ENCODE peak calls at places on chromosomes 3 and 15, in four cellular contexts. Y is lower leg skin, H is AG10803, Q is neural progenitor cell. I is an unnamed sample.

GRCh38 chr3:143970773-143971366 is 753 bp upstream of the DIPK2A start:
- DNase-seq in Y (peak), H (no peak), Q (peak), I (no peak)

GRCh38 chr15:51736646-51737537 is 563 bp downstream of the LYSMD2 start:
- DNase-seq in Y (peak), H (no peak), Q (peak), I (no peak)

GRCh38 chr15:69760263-69760855 is 307.7 kb downstream of the RPLP1 start:
- DNase-seq in Y (no peak), H (peak), Q (no peak), I (peak)

GRCh38 chr15:66184492-66184891 is 69.1 kb downstream of the MEGF11 start:
- DNase-seq in Y (peak), H (no peak), Q (no peak), I (no peak)

GRCh38 chr3:53354945-53355498 is 7.7 kb upstream of the DCP1A start:
- DNase-seq in Y (no peak), H (no peak), Q (no peak), I (peak)

GRCh38 chr15:45101749-45102148 is 12.2 kb downstream of the DUOX2 start:
- DNase-seq in Y (no peak), H (no peak), Q (no peak), I (no peak)

GRCh38 chr3:197171481-197172067 is 126.8 kb downstream of the DLG1 start:
- DNase-seq in Y (no peak), H (peak), Q (no peak), I (peak)

GRCh38 chr15:26864664-26865191 is 2.1 kb upstream of the GABRA5 start:
- DNase-seq in Y (peak), H (peak), Q (peak), I (peak)

GRCh38 chr3:151327571-151328198 is 1.7 kb downstream of the P2RY13 start:
- DNase-seq in Y (no peak), H (peak), Q (no peak), I (peak)

GRCh38 chr3:8380904-8381704 is 120.5 kb upstream of the LMCD1 start:
- DNase-seq in Y (no peak), H (no peak), Q (no peak), I (no peak)

GRCh38 chr3:25452185-25452584 is 24.1 kb downstream of the RARB start:
- DNase-seq in Y (no peak), H (no peak), Q (no peak), I (no peak)

GRCh38 chr15:88572030-88572333 is 25.5 kb upstream of the DET1 start:
- DNase-seq in Y (no peak), H (no peak), Q (no peak), I (no peak)

GRCh38 chr3:42562047-42562907 is 19.5 kb downstream of the SEC22C start:
- DNase-seq in Y (no peak), H (no peak), Q (no peak), I (no peak)

GRCh38 chr15:85910796-85911195 is 116.1 kb upstream of the KLHL25 start:
- DNase-seq in Y (no peak), H (no peak), Q (peak), I (no peak)

GRCh38 chr15:27183182-27183581 is 212.2 kb downstream of the GABRG3 start:
- DNase-seq in Y (no peak), H (no peak), Q (no peak), I (no peak)

GRCh38 chr3:8757551-8758518 is 11.6 kb downstream of the OXTR start:
- DNase-seq in Y (no peak), H (peak), Q (no peak), I (peak)

GRCh38 chr15:97961067-97961954 is 808 bp downstream of the ARRDC4 start:
- DNase-seq in Y (peak), H (no peak), Q (peak), I (peak)

GRCh38 chr3:126342211-126342610 is 15.0 kb downstream of the KLF15 start:
- DNase-seq in Y (peak), H (no peak), Q (no peak), I (no peak)

GRCh38 chr3:32138545-32139104 is 32.2 kb downstream of the GPD1L start:
- DNase-seq in Y (no peak), H (no peak), Q (no peak), I (no peak)

GRCh38 chr15:63025460-63025859 is 17.1 kb upstream of the TPM1 start:
- DNase-seq in Y (no peak), H (no peak), Q (no peak), I (no peak)

GRCh38 chr15:89963301-89964288 is 37.5 kb upstream of the ZNF710 start:
- DNase-seq in Y (no peak), H (no peak), Q (no peak), I (no peak)

GRCh38 chr3:122947621-122948202 is 79.9 kb downstream of the SEMA5B start:
- DNase-seq in Y (no peak), H (no peak), Q (no peak), I (peak)

GRCh38 chr3:97138914-97139541 is 324.6 kb downstream of the EPHA6 start:
- DNase-seq in Y (no peak), H (no peak), Q (peak), I (no peak)

GRCh38 chr3:104273046-104273649 is 1093.6 kb upstream of the ALCAM start:
- DNase-seq in Y (no peak), H (peak), Q (peak), I (peak)

GRCh38 chr3:149462653-149463052 is 11.8 kb upstream of the TM4SF4 start:
- DNase-seq in Y (no peak), H (peak), Q (no peak), I (peak)

GRCh38 chr3:31427623-31428022 is 105.1 kb upstream of the STT3B start:
- DNase-seq in Y (no peak), H (no peak), Q (no peak), I (no peak)

GRCh38 chr15:91517491-91518200 is 335.9 kb upstream of the SLCO3A1 start:
- DNase-seq in Y (no peak), H (peak), Q (no peak), I (peak)

GRCh38 chr3:177300039-177300833 is 103.0 kb upstream of the TBL1XR1 start:
- DNase-seq in Y (no peak), H (peak), Q (peak), I (peak)

GRCh38 chr3:129890125-129890524 is 3.4 kb downstream of the TMCC1 start:
- DNase-seq in Y (no peak), H (no peak), Q (no peak), I (no peak)

GRCh38 chr15:41396111-41396510 is 6.2 kb downstream of the NDUFAF1 start:
- DNase-seq in Y (no peak), H (no peak), Q (no peak), I (no peak)

GRCh38 chr3:161274691-161275298 is 53.7 kb downstream of the NMD3 start:
- DNase-seq in Y (no peak), H (peak), Q (peak), I (peak)

GRCh38 chr3:66195347-66195783 is 25.4 kb upstream of the SLC25A26 start:
- DNase-seq in Y (no peak), H (peak), Q (peak), I (peak)

GRCh38 chr15:42575188-42576039 is at the start of gene STARD9:
- DNase-seq in Y (peak), H (peak), Q (peak), I (peak)

GRCh38 chr3:16668776-16669545 is 63.7 kb upstream of the DAZL start:
- DNase-seq in Y (no peak), H (peak), Q (no peak), I (no peak)

GRCh38 chr3:114338651-114339357 is 45.0 kb downstream of the TIGIT start:
- DNase-seq in Y (no peak), H (no peak), Q (no peak), I (no peak)

DNA sequence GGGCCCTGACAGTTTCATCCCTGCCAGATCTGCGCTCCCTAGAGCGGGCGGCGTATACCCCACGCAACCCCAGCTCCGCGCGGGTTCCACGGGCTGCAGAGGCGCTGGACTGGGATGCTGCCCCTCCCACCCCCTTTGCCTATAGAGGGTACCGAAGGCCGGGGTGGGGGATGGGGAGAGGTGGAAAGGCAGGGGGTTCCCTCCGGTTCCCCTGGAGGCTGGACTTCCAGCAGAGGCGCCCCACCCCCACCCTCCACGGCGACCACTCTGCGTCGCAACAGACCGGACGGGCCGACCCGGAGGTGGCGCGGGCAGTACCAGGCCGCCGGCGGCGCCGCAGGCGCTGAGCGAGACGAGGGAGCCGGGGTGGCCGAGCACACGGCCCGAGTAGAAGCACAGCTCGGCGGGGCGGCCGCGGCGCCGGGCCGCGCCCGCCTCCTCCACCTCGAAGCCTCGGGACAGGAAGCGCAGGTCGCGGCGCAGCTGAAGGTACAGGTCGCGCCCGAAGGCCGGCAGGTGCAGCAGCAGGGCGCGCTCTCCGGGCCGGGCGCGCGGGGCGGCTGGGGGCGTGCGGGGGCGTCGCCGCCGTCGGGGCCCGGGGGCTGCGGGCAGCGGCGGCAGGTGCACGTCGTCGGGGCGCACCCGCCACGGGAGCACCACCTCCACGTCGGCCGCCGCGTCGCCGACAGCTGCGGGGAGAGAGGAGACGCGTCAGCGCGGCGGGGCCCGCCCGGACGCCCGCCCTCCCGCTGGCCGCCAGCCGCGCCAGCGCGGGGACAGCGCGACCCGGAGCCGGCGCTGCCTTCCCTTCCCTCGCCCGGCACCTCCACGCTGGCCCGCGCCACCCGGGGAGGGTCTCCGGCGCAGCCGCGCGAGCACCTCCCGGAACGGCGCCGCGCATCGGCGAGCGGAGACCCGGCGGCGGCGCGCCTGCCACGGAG is 784 bp downstream of the ADAMTS17 start:
- DNase-seq in Y (peak), H (no peak), Q (peak), I (no peak)
- H3K4me3 ChIP-seq in Y (peak), H (no peak), Q (peak), I (no peak)

GRCh38 chr15:71440479-71441071 is 325.3 kb downstream of the THSD4 start:
- DNase-seq in Y (no peak), H (peak), Q (peak), I (peak)
- TF ChIP-seq CTCF in Y (no peak), H (peak), Q (peak), I (peak)

DNA sequence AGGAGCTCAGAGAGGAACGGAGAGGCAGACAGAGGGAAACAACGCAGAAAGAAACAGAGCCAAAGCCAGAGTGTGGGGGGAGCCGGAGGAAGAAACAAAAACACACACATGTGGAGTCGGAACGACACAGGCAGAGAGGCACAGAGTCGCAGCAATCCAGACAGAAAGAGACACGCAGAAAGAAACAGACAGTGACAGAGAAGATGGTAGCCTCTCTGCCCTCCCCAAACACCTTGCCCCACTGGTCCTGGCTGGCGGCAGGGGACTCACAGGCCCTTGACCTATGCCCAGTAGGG is 1.7 kb downstream of the NCKIPSD start:
- DNase-seq in Y (no peak), H (no peak), Q (no peak), I (peak)
- H3K4me3 ChIP-seq in Y (no peak), H (peak), Q (peak), I (peak)

DNA sequence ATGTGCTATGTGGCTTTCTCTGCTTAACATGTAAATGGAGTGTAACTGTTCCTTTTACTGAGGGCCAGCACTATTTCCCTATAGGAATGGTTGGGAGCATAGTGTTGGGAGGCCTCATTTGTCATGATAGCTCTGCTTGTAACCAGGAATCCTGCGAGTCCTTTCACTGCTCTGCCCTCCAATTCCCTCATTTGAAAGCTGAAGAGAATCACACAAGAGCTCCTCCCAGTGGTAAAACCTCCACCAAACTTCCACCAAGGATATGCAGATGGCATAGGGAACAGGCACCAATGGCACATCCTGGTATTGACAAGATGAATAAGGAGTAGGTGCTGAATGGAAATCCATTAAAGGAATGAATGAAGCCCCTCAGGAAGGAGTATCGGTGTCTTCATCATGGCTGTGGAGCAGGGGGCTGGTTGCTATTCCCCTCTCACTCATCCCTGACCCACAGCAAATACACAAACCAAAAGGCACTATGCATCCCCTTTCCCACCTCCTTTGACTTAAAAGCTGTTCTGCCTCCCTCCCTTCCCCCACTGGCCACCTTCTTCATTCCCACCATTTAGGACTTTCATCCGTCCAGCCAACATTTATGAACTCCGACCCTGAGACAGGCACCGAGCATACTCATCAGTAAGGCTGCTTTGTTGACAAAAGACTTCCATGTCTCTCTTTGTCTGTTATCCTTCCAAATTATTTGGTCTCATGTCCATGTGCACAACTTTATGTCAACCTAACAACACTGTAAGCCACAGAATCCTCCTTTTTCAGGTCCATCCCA is 560.8 kb downstream of the FOXP1 start:
- DNase-seq in Y (no peak), H (no peak), Q (peak), I (peak)
- TF ChIP-seq CTCF in Y (no peak), H (peak), Q (peak), I (peak)

GRCh38 chr3:13879946-13880810 is at the start of gene WNT7A:
- DNase-seq in Y (no peak), H (no peak), Q (peak), I (no peak)
- H3K4me3 ChIP-seq in Y (no peak), H (no peak), Q (peak), I (no peak)

GRCh38 chr15:77031376-77032050 is 36.6 kb downstream of the PSTPIP1 start:
- DNase-seq in Y (peak), H (no peak), Q (no peak), I (no peak)
- TF ChIP-seq CTCF in Y (no peak), H (no peak), Q (no peak), I (no peak)

GRCh38 chr3:111324645-111325044 is 217.4 kb upstream of the CD96 start:
- DNase-seq in Y (no peak), H (no peak), Q (no peak), I (no peak)
- H3K4me3 ChIP-seq in Y (no peak), H (no peak), Q (no peak), I (no peak)

GRCh38 chr15:87522997-87523396 is 733.5 kb downstream of the NTRK3 start:
- DNase-seq in Y (no peak), H (no peak), Q (no peak), I (peak)

DNA sequence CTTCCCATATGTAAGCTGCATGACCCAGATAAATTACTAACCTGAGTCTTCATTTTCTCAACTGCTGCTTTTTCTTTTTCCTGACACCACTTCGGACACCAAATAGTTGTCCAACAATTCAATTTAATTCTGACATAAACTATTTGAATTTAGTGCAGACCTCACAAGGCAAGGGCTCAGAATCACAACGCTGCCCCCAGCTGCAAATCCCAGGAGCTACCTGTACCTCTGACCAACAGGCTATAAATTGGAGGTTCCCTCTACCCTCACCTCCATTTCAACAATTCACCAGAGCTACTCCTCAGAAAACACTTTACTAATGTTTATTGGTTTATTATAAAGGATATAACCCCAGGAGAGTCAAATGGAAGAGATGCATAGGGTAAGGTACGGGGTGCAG is 737.6 kb downstream of the NTRK3 start:
- DNase-seq in Y (no peak), H (no peak), Q (no peak), I (no peak)
- TF ChIP-seq CTCF in Y (no peak), H (no peak), Q (no peak), I (no peak)

GRCh38 chr3:11567516-11568467 is 75.9 kb downstream of the VGLL4 start:
- DNase-seq in Y (peak), H (peak), Q (no peak), I (peak)
- H3K4me3 ChIP-seq in Y (no peak), H (peak), Q (no peak), I (peak)